ENCODE peak calls at places on chromosome 7, in five cellular contexts. P, K, T, Y and H are unnamed samples.

GRCh38 chr7:41292457-41292856 is 410.4 kb downstream of the INHBA start:
- DNase-seq in P (no peak), K (no peak), T (no peak), Y (no peak), H (peak)

GRCh38 chr7:147483634-147484292 is 1106.8 kb upstream of the C7orf33 start:
- DNase-seq in P (no peak), K (no peak), T (peak), Y (no peak), H (peak)

GRCh38 chr7:2834748-2835441 is 9.2 kb downstream of the GNA12 start:
- DNase-seq in P (no peak), K (no peak), T (no peak), Y (no peak), H (peak)

GRCh38 chr7:94129443-94130140 is 125.4 kb upstream of the BET1 start:
- DNase-seq in P (no peak), K (no peak), T (peak), Y (no peak), H (peak)

GRCh38 chr7:41039386-41040315 is 663.2 kb downstream of the INHBA start:
- DNase-seq in P (no peak), K (no peak), T (no peak), Y (no peak), H (no peak)

GRCh38 chr7:142053988-142054387 is 57.5 kb upstream of the MGAM2 start:
- DNase-seq in P (no peak), K (no peak), T (no peak), Y (no peak), H (no peak)

GRCh38 chr7:143454091-143454729 is 11.0 kb downstream of the TAS2R60 start:
- DNase-seq in P (no peak), K (no peak), T (no peak), Y (no peak), H (no peak)

GRCh38 chr7:117043051-117043546 is 89.8 kb downstream of the ST7 start:
- DNase-seq in P (no peak), K (no peak), T (no peak), Y (no peak), H (no peak)

GRCh38 chr7:17584822-17585221 is 286.4 kb downstream of the AHR start:
- DNase-seq in P (no peak), K (no peak), T (peak), Y (no peak), H (peak)

GRCh38 chr7:41975854-41976253 is 261.2 kb downstream of the GLI3 start:
- DNase-seq in P (no peak), K (no peak), T (peak), Y (no peak), H (no peak)

GRCh38 chr7:112160771-112161150 is 45.4 kb downstream of the DOCK4 start:
- DNase-seq in P (no peak), K (no peak), T (no peak), Y (no peak), H (no peak)

GRCh38 chr7:133284092-133284491 is 31.2 kb downstream of the EXOC4 start:
- DNase-seq in P (no peak), K (no peak), T (no peak), Y (no peak), H (no peak)

GRCh38 chr7:27182861-27183681 is 2.0 kb downstream of the HOXA11 start:
- DNase-seq in P (peak), K (no peak), T (no peak), Y (no peak), H (no peak)
- TF ChIP-seq EZH2 in P (peak), K (peak), T (peak), Y (no peak), H (no peak)

GRCh38 chr7:4025694-4026615 is 656.1 kb upstream of the FOXK1 start:
- DNase-seq in P (no peak), K (no peak), T (no peak), Y (no peak), H (no peak)
- TF ChIP-seq EZH2 in P (no peak), K (no peak), T (no peak), Y (no peak), H (no peak)

GRCh38 chr7:128915271-128915819 is 4.8 kb upstream of the KCP start:
- DNase-seq in P (peak), K (no peak), T (no peak), Y (no peak), H (no peak)
- TF ChIP-seq EZH2 in P (peak), K (no peak), T (peak), Y (no peak), H (no peak)

GRCh38 chr7:158439035-158439434 is 148.6 kb downstream of the PTPRN2 start:
- DNase-seq in P (no peak), K (no peak), T (no peak), Y (no peak), H (no peak)
- TF ChIP-seq EZH2 in P (no peak), K (no peak), T (no peak), Y (no peak), H (no peak)

DNA sequence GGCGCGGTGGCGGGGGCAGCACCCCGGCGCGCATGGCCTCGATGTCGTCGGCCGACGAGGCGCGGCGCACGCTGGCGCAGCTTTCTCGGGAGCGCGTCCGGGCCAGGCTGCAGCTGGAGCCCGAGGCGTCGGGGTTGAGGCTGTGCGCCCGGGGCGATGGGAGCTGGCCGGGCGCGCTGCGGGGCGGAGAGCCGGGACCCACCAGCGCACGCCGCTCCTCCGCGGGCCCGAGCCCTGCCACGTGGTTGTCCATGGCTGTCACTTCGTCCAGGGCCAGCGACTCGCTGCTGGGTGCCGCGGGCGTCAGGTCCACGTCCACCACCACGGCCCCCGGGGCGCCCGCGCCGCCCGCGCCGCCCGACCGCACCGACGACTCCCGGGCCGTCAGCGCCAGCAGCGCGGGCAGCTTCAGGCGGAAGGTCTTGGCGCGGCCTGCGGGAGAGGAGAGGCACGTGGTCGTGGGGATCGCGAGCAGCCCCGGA is 20.0 kb downstream of the KCNH2 start:
- DNase-seq in P (no peak), K (no peak), T (no peak), Y (no peak), H (no peak)
- TF ChIP-seq EZH2 in P (no peak), K (no peak), T (no peak), Y (no peak), H (no peak)

DNA sequence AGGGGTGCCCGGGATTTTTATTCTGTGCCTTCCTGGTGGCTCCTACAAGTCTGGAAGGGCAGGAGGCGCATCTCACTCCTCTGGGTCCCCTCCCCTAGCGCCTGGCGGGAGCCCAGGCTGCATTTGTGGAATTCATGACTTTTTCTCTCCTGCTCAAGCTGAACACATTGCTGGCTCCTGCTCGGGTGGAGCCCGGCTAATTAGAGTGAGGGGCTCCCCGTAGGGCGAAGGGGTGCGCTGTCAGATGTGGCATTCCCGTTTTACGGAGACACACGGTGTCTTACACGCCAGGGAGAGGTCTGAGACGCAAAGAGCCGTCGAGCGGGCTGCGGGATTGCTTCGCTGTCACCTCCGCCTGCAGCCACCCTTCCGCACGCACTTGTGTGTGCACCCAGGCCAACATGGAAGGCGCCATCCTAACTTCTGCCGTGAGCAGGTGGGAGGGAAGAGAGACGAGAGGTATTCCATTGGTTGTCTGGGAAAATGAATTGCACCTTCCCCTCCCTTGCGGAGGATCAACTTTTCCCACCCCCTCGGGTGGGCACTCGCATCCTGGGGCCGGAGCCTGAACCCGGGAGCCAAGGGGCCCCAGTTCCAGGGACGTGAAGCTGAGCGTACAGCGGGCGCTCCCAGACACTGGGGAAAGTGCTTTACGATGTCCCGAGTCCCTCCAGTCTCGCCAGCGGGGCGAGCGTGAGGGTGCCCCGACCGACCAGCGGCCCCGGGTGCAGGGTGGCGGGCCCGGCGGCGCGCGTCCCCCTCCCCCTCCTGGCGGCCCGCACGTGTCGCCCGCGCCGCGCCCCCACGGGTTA is 1.2 kb upstream of the IKZF1 start:
- DNase-seq in P (peak), K (no peak), T (no peak), Y (peak), H (no peak)
- TF ChIP-seq EZH2 in P (peak), K (peak), T (peak), Y (no peak), H (no peak)

GRCh38 chr7:24284699-24285506 is 913 bp downstream of the NPY start:
- DNase-seq in P (peak), K (no peak), T (no peak), Y (no peak), H (no peak)

GRCh38 chr7:24279512-24279911 is 4.5 kb upstream of the NPY start:
- DNase-seq in P (no peak), K (no peak), T (no peak), Y (no peak), H (no peak)

GRCh38 chr7:24283559-24283899 is 461 bp upstream of the NPY start:
- DNase-seq in P (peak), K (no peak), T (peak), Y (no peak), H (no peak)

DNA sequence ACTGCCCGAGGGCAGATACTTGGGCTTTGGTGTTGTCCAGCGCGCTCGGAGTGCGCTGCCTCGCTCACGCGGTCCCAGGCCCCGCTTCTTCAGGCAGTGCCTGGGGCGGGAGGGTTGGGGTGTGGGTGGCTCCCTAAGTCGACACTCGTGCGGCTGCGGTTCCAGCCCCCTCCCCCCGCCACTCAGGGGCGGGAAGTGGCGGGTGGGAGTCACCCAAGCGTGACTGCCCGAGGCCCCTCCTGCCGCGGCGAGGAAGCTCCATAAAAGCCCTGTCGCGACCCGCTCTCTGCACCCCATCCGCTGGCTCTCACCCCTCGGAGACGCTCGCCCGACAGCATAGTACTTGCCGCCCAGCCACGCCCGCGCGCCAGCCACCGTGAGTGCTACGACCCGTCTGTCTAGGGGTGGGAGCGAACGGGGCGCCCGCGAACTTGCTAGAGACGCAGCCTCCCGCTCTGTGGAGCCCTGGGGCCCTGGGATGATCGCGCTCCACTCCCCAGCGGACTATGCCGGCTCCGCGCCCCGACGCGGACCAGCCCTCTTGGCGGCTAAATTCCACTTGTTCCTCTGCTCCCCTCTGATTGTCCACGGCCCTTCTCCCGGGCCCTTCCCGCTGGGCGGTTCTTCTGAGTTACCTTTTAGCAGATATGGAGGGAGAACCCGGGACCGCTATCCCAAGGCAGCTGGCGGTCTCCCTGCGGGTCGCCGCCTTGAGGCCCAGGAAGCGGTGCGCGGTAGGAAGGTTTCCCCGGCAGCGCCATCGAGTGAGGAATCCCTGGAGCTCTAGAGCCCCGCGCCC is at the start of gene NPY:
- DNase-seq in P (peak), K (no peak), T (no peak), Y (no peak), H (no peak)
- TF ChIP-seq EZH2 in P (peak), K (peak), T (no peak), Y (no peak), H (no peak)